ENCODE peak calls at places on chromosomes 12 and 14, in six cellular contexts. One of them, this sample, is unnamed.

GRCh38 chr12:103930787-103931536 is 752 bp downstream of the HSP90B1 start:
- DNase-seq in GM23338: peak
- DNase-seq in heart right ventricle: peak
- DNase-seq in transverse colon: peak
- DNase-seq in stomach: peak
- DNase-seq in uterus: peak
- DNase-seq in this sample: peak

GRCh38 chr12:48017921-48018617 is 13.8 kb upstream of the COL2A1 start:
- DNase-seq in GM23338: no peak
- DNase-seq in stomach: no peak
- DNase-seq in uterus: no peak
- DNase-seq in transverse colon: no peak
- DNase-seq in heart right ventricle: no peak
- DNase-seq in this sample: no peak

GRCh38 chr12:49244161-49244560 is 20.7 kb upstream of the TUBA1C start:
- DNase-seq in heart right ventricle: no peak
- DNase-seq in transverse colon: no peak
- DNase-seq in stomach: no peak
- DNase-seq in uterus: no peak
- DNase-seq in GM23338: no peak
- DNase-seq in this sample: no peak

GRCh38 chr12:28027328-28027727 is 54.8 kb upstream of the PTHLH start:
- DNase-seq in GM23338: no peak
- DNase-seq in uterus: no peak
- DNase-seq in stomach: no peak
- DNase-seq in transverse colon: no peak
- DNase-seq in heart right ventricle: no peak
- DNase-seq in this sample: no peak

GRCh38 chr14:30283822-30284446 is 275.0 kb upstream of the G2E3 start:
- DNase-seq in stomach: no peak
- DNase-seq in GM23338: peak
- DNase-seq in transverse colon: no peak
- DNase-seq in heart right ventricle: no peak
- DNase-seq in uterus: no peak
- DNase-seq in this sample: peak

GRCh38 chr12:100826323-100826722 is 31.7 kb downstream of the ANO4 start:
- DNase-seq in transverse colon: peak
- DNase-seq in stomach: peak
- DNase-seq in uterus: peak
- DNase-seq in GM23338: peak
- DNase-seq in heart right ventricle: peak
- DNase-seq in this sample: peak

GRCh38 chr14:25006961-25007795 is 42.8 kb downstream of the STXBP6 start:
- DNase-seq in uterus: no peak
- DNase-seq in heart right ventricle: no peak
- DNase-seq in GM23338: no peak
- DNase-seq in transverse colon: no peak
- DNase-seq in stomach: no peak
- DNase-seq in this sample: peak

GRCh38 chr14:61724133-61724532 is 28.8 kb downstream of the HIF1A start:
- DNase-seq in stomach: no peak
- DNase-seq in uterus: no peak
- DNase-seq in transverse colon: no peak
- DNase-seq in GM23338: no peak
- DNase-seq in heart right ventricle: no peak
- DNase-seq in this sample: no peak

GRCh38 chr12:28506271-28506670 is 316.0 kb downstream of the CCDC91 start:
- DNase-seq in stomach: no peak
- DNase-seq in uterus: no peak
- DNase-seq in heart right ventricle: no peak
- DNase-seq in GM23338: no peak
- DNase-seq in transverse colon: no peak
- DNase-seq in this sample: no peak

GRCh38 chr14:24848427-24848826 is 201.5 kb downstream of the STXBP6 start:
- DNase-seq in transverse colon: no peak
- DNase-seq in GM23338: no peak
- DNase-seq in stomach: no peak
- DNase-seq in uterus: no peak
- DNase-seq in heart right ventricle: no peak
- DNase-seq in this sample: no peak

GRCh38 chr14:56125772-56126411 is 7.7 kb downstream of the PELI2 start:
- DNase-seq in stomach: no peak
- DNase-seq in heart right ventricle: no peak
- DNase-seq in transverse colon: no peak
- DNase-seq in GM23338: no peak
- DNase-seq in uterus: no peak
- DNase-seq in this sample: no peak

GRCh38 chr12:117212563-117213190 is 22.4 kb upstream of the FBXO21 start:
- DNase-seq in uterus: peak
- DNase-seq in stomach: peak
- DNase-seq in heart right ventricle: peak
- DNase-seq in transverse colon: peak
- DNase-seq in GM23338: peak
- DNase-seq in this sample: peak

GRCh38 chr14:45757655-45758054 is 504.7 kb upstream of the MIS18BP1 start:
- DNase-seq in GM23338: no peak
- DNase-seq in heart right ventricle: no peak
- DNase-seq in uterus: no peak
- DNase-seq in stomach: no peak
- DNase-seq in transverse colon: no peak
- DNase-seq in this sample: peak

GRCh38 chr12:6961278-6961694 is 9.2 kb downstream of the PHB2 start:
- DNase-seq in stomach: peak
- DNase-seq in transverse colon: peak
- DNase-seq in heart right ventricle: peak
- DNase-seq in GM23338: no peak
- DNase-seq in uterus: peak
- DNase-seq in this sample: peak

GRCh38 chr12:121611306-121611705 is 15.0 kb upstream of the ORAI1 start:
- DNase-seq in GM23338: peak
- DNase-seq in stomach: no peak
- DNase-seq in heart right ventricle: no peak
- DNase-seq in uterus: peak
- DNase-seq in transverse colon: peak
- DNase-seq in this sample: no peak

GRCh38 chr12:64633940-64634337 is 23.6 kb downstream of the RASSF3 start:
- DNase-seq in transverse colon: peak
- DNase-seq in uterus: peak
- DNase-seq in GM23338: no peak
- DNase-seq in stomach: peak
- DNase-seq in heart right ventricle: peak
- DNase-seq in this sample: peak

GRCh38 chr12:70774055-70774454 is 136.8 kb upstream of the PTPRB start:
- DNase-seq in heart right ventricle: no peak
- DNase-seq in uterus: no peak
- DNase-seq in stomach: no peak
- DNase-seq in transverse colon: no peak
- DNase-seq in GM23338: no peak
- DNase-seq in this sample: peak

GRCh38 chr12:24615967-24616411 is 332.9 kb downstream of the BCAT1 start:
- DNase-seq in GM23338: no peak
- DNase-seq in stomach: no peak
- DNase-seq in heart right ventricle: no peak
- DNase-seq in uterus: no peak
- DNase-seq in transverse colon: no peak
- DNase-seq in this sample: peak

GRCh38 chr14:21220874-21221477 is 48.3 kb downstream of the HNRNPC start:
- DNase-seq in stomach: no peak
- DNase-seq in GM23338: no peak
- DNase-seq in uterus: no peak
- DNase-seq in heart right ventricle: no peak
- DNase-seq in transverse colon: no peak
- DNase-seq in this sample: peak

GRCh38 chr12:110917961-110918360 is 2.4 kb downstream of the MYL2 start:
- DNase-seq in GM23338: no peak
- DNase-seq in stomach: no peak
- DNase-seq in transverse colon: no peak
- DNase-seq in uterus: no peak
- DNase-seq in heart right ventricle: no peak
- DNase-seq in this sample: peak

GRCh38 chr14:26138764-26139445 is 458.9 kb downstream of the NOVA1 start:
- DNase-seq in stomach: no peak
- DNase-seq in heart right ventricle: no peak
- DNase-seq in GM23338: peak
- DNase-seq in transverse colon: no peak
- DNase-seq in uterus: no peak
- DNase-seq in this sample: peak

DNA sequence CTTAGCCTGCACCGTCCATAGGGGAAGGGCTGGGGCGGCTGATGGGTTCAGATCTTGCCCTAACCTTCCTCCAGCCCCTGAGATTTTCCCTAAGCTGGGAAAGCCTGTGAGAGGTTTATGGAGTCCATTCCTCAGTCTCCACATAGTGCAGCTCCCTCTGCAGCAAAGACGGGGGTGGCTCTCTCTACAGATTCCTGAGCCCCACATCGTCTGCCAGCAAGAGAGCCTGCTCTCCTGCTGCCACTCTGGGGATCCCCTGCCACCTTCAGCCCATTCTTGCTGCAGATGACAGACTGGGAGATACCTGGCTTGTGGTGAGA is 3.1 kb downstream of the SMIM41 start:
- DNase-seq in stomach: no peak
- DNase-seq in transverse colon: no peak
- DNase-seq in uterus: no peak
- DNase-seq in GM23338: no peak
- DNase-seq in heart right ventricle: no peak
- DNase-seq in this sample: no peak
- H3K4me3 ChIP-seq in stomach: no peak
- H3K4me3 ChIP-seq in transverse colon: no peak
- H3K4me3 ChIP-seq in uterus: no peak
- H3K4me3 ChIP-seq in GM23338: no peak
- H3K4me3 ChIP-seq in heart right ventricle: no peak
- H3K4me3 ChIP-seq in this sample: no peak

GRCh38 chr12:19388131-19388549 is 51.2 kb upstream of the AEBP2 start:
- DNase-seq in stomach: no peak
- DNase-seq in transverse colon: no peak
- DNase-seq in heart right ventricle: no peak
- DNase-seq in uterus: peak
- DNase-seq in GM23338: no peak
- DNase-seq in this sample: no peak

GRCh38 chr12:19382111-19382526 is 57.2 kb upstream of the AEBP2 start:
- DNase-seq in heart right ventricle: no peak
- DNase-seq in GM23338: peak
- DNase-seq in uterus: no peak
- DNase-seq in stomach: peak
- DNase-seq in transverse colon: no peak
- DNase-seq in this sample: peak

GRCh38 chr12:19387182-19387581 is 52.1 kb upstream of the AEBP2 start:
- DNase-seq in heart right ventricle: no peak
- DNase-seq in transverse colon: no peak
- DNase-seq in stomach: no peak
- DNase-seq in GM23338: no peak
- DNase-seq in uterus: no peak
- DNase-seq in this sample: no peak

DNA sequence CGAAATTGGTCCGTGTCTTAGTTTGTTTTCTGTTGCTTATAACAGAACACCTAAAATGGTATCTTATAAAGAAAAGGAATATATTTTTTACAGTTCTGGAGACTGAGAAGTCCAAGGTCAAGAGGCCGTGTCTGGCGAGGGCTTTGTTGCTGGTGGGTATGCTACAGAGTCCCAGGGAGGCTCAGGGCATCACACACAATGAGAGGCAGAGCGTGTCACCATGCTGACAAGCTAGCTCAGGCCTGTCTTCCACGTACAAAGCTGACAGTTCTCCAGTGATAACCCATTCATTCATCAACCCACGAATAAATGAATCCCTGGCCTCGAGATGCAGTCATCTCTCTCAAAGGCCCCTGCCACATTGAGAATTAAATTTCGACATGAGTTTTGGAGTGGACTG is 56.7 kb upstream of the AEBP2 start:
- DNase-seq in uterus: no peak
- DNase-seq in heart right ventricle: no peak
- DNase-seq in GM23338: no peak
- DNase-seq in stomach: peak
- DNase-seq in transverse colon: no peak
- DNase-seq in this sample: peak
- TF ChIP-seq CTCF in uterus: no peak
- TF ChIP-seq CTCF in heart right ventricle: no peak
- TF ChIP-seq CTCF in GM23338: no peak
- TF ChIP-seq CTCF in stomach: no peak
- TF ChIP-seq CTCF in transverse colon: no peak
- TF ChIP-seq CTCF in this sample: no peak

GRCh38 chr12:119593578-119594398 is at the start of gene TMEM233:
- DNase-seq in stomach: no peak
- DNase-seq in transverse colon: no peak
- DNase-seq in uterus: no peak
- DNase-seq in GM23338: peak
- DNase-seq in heart right ventricle: peak
- DNase-seq in this sample: no peak

GRCh38 chr12:119594399-119594730 is 791 bp downstream of the TMEM233 start:
- DNase-seq in stomach: no peak
- DNase-seq in heart right ventricle: no peak
- DNase-seq in uterus: no peak
- DNase-seq in transverse colon: no peak
- DNase-seq in GM23338: peak
- DNase-seq in this sample: no peak

GRCh38 chr12:119592232-119592631 is 1.3 kb upstream of the TMEM233 start:
- DNase-seq in uterus: no peak
- DNase-seq in stomach: no peak
- DNase-seq in GM23338: no peak
- DNase-seq in transverse colon: no peak
- DNase-seq in heart right ventricle: no peak
- DNase-seq in this sample: no peak

GRCh38 chr12:119598159-119598558 is 4.6 kb downstream of the TMEM233 start:
- DNase-seq in heart right ventricle: no peak
- DNase-seq in uterus: no peak
- DNase-seq in stomach: no peak
- DNase-seq in transverse colon: no peak
- DNase-seq in GM23338: no peak
- DNase-seq in this sample: no peak

DNA sequence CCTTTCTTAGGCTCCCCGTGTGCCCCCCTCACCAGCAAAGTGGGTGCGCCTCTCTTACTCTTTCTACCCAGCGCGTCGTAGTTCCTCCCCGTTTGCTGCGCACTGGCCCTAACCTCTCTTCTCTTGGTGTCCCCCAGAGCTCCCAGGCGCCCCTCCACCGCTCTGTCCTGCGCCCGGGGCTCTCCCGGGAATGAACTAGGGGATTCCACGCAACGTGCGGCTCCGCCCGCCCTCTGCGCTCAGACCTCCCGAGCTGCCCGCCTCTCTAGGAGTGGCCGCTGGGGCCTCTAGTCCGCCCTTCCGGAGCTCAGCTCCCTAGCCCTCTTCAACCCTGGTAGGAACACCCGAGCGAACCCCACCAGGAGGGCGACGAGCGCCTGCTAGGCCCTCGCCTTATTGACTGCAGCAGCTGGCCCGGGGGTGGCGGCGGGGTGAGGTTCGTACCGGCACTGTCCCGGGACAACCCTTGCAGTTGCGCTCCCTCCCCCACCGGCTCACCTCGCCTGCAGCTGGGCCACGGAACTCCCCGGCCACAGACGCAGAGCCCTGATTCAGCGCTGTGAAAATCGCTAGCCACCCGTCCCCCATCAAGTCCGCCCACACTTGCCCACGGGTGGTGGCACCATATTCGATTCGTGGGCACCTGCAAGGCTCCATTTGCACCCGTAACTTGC is 1.3 kb downstream of the TMEM233 start:
- DNase-seq in uterus: no peak
- DNase-seq in GM23338: peak
- DNase-seq in stomach: no peak
- DNase-seq in transverse colon: no peak
- DNase-seq in heart right ventricle: peak
- DNase-seq in this sample: no peak
- H3K4me3 ChIP-seq in uterus: peak
- H3K4me3 ChIP-seq in GM23338: peak
- H3K4me3 ChIP-seq in stomach: peak
- H3K4me3 ChIP-seq in transverse colon: peak
- H3K4me3 ChIP-seq in heart right ventricle: peak
- H3K4me3 ChIP-seq in this sample: no peak

GRCh38 chr14:99807413-99808132 is 14.4 kb downstream of the EML1 start:
- DNase-seq in heart right ventricle: no peak
- DNase-seq in GM23338: peak
- DNase-seq in uterus: no peak
- DNase-seq in transverse colon: no peak
- DNase-seq in stomach: no peak
- DNase-seq in this sample: no peak
- TF ChIP-seq CTCF in heart right ventricle: no peak
- TF ChIP-seq CTCF in GM23338: no peak
- TF ChIP-seq CTCF in uterus: no peak
- TF ChIP-seq CTCF in transverse colon: no peak
- TF ChIP-seq CTCF in stomach: no peak
- TF ChIP-seq CTCF in this sample: no peak

This sample was measured in epithelial cell of esophagus.